ENCODE peak calls at places on chromosome 14, in ten cellular contexts. G is ascending aorta, K is heart right ventricle, Y is tibial nerve, B is lung, U is aorta, N is tibial artery, E is NB4, O is neuronal stem cell, S is SK-N-SH. V is an unnamed sample.

GRCh38 chr14:73955674-73956073 is 5.6 kb downstream of the COQ6 start:
- DNase-seq in S (no peak), Y (no peak), E (no peak), U (no peak), K (no peak), G (no peak), O (no peak), B (no peak), N (no peak), V (no peak)

GRCh38 chr14:58298477-58298879 is at the start of gene ARID4A:
- DNase-seq in K (peak), E (no peak), U (peak), O (no peak), Y (peak), G (no peak), N (peak), B (peak), S (no peak), V (no peak)

GRCh38 chr14:23361320-23361719 is 3.7 kb downstream of the EFS start:
- DNase-seq in G (peak), O (no peak), N (no peak), K (no peak), Y (no peak), S (no peak), E (no peak), U (no peak), B (no peak), V (no peak)

GRCh38 chr14:84323963-84324362 is 1206.0 kb upstream of the FLRT2 start:
- DNase-seq in N (no peak), G (no peak), E (peak), U (no peak), S (no peak), K (no peak), O (no peak), Y (no peak), B (no peak), V (no peak)

GRCh38 chr14:101561145-101561896 is at the start of gene DIO3:
- DNase-seq in O (peak), E (no peak), U (no peak), B (no peak), G (no peak), Y (peak), S (peak), N (peak), K (no peak), V (no peak)

GRCh38 chr14:52313903-52314481 is at the start of gene PTGER2:
- DNase-seq in K (peak), S (peak), G (peak), U (peak), Y (peak), N (peak), E (peak), O (peak), B (peak), V (peak)

GRCh38 chr14:25833341-25834121 is 764.3 kb downstream of the NOVA1 start:
- DNase-seq in S (peak), N (no peak), B (no peak), Y (no peak), O (peak), U (no peak), E (peak), G (no peak), K (no peak), V (no peak)

GRCh38 chr14:73269729-73270651 is 32.7 kb downstream of the PAPLN start:
- DNase-seq in Y (no peak), N (no peak), B (peak), E (no peak), O (no peak), G (no peak), K (peak), U (peak), S (peak), V (no peak)

GRCh38 chr14:32913725-32914124 is 25.0 kb upstream of the NPAS3 start:
- DNase-seq in K (no peak), G (no peak), Y (no peak), E (no peak), U (no peak), B (no peak), S (peak), O (no peak), N (no peak), V (no peak)

GRCh38 chr14:73188501-73188903 is 48.8 kb upstream of the PAPLN start:
- DNase-seq in S (no peak), G (no peak), U (no peak), B (no peak), Y (no peak), E (peak), K (no peak), N (no peak), O (no peak), V (peak)

GRCh38 chr14:24115451-24116110 is 832 bp upstream of the NRL start:
- DNase-seq in G (no peak), O (no peak), K (no peak), B (no peak), S (no peak), N (no peak), U (peak), Y (no peak), E (no peak), V (no peak)

GRCh38 chr14:77980475-77981321 is 180.8 kb downstream of the ADCK1 start:
- DNase-seq in E (peak), O (no peak), N (no peak), S (no peak), U (no peak), G (peak), Y (no peak), K (peak), B (peak), V (no peak)

GRCh38 chr14:101475468-101476257 is 85.6 kb upstream of the DIO3 start:
- DNase-seq in E (peak), B (no peak), O (no peak), G (peak), U (peak), K (no peak), N (peak), S (no peak), Y (no peak), V (peak)

GRCh38 chr14:31263485-31264133 is 56.0 kb upstream of the HECTD1 start:
- DNase-seq in Y (no peak), K (no peak), B (peak), N (peak), U (peak), G (peak), E (no peak), O (no peak), S (no peak), V (peak)

GRCh38 chr14:61003571-61003970 is 22.5 kb downstream of the SLC38A6 start:
- DNase-seq in S (no peak), K (no peak), E (no peak), N (no peak), G (no peak), Y (no peak), U (no peak), O (no peak), B (no peak), V (no peak)

GRCh38 chr14:66403183-66403582 is 83.0 kb upstream of the CCDC196 start:
- DNase-seq in Y (no peak), K (no peak), E (peak), O (no peak), S (no peak), N (no peak), B (no peak), U (no peak), G (no peak), V (no peak)

GRCh38 chr14:74940956-74941565 is 14.3 kb downstream of the PGF start:
- DNase-seq in Y (no peak), B (no peak), U (peak), S (no peak), E (no peak), O (no peak), K (no peak), G (no peak), N (peak), V (no peak)

GRCh38 chr14:61462566-61463195 is 141.3 kb downstream of the PRKCH start:
- DNase-seq in B (no peak), E (no peak), K (no peak), Y (no peak), G (no peak), O (no peak), S (peak), N (no peak), U (no peak), V (no peak)

GRCh38 chr14:76289276-76289675 is 86.7 kb upstream of the ESRRB start:
- DNase-seq in S (no peak), O (no peak), E (no peak), K (no peak), B (no peak), G (no peak), Y (no peak), N (no peak), U (no peak), V (no peak)

GRCh38 chr14:51182166-51182565 is 57.9 kb upstream of the TMX1 start:
- DNase-seq in B (no peak), E (no peak), G (no peak), S (no peak), Y (no peak), O (no peak), N (no peak), U (no peak), K (no peak), V (no peak)

GRCh38 chr14:83300454-83301064 is 1766.9 kb upstream of the SEL1L start:
- DNase-seq in K (no peak), U (no peak), G (no peak), B (no peak), E (peak), N (no peak), S (peak), Y (no peak), O (peak), V (no peak)

GRCh38 chr14:77040995-77041744 is 12.7 kb upstream of the IRF2BPL start:
- DNase-seq in U (peak), N (no peak), E (peak), G (no peak), Y (no peak), S (no peak), O (no peak), B (no peak), K (no peak), V (no peak)

GRCh38 chr14:101774006-101774755 is 12.7 kb downstream of the PPP2R5C start:
- DNase-seq in U (no peak), E (no peak), S (no peak), Y (no peak), N (no peak), K (no peak), G (no peak), O (no peak), B (no peak), V (no peak)

GRCh38 chr14:38629412-38629811 is 373.5 kb upstream of the CLEC14A start:
- DNase-seq in E (no peak), Y (no peak), U (no peak), O (no peak), N (no peak), B (no peak), G (no peak), S (no peak), K (no peak), V (no peak)

GRCh38 chr14:61747342-61747741 is 14.9 kb upstream of the SNAPC1 start:
- DNase-seq in S (no peak), K (no peak), O (no peak), Y (no peak), E (no peak), N (no peak), B (no peak), U (no peak), G (no peak), V (no peak)

GRCh38 chr14:102717211-102717610 is 60.0 kb upstream of the TRAF3 start:
- DNase-seq in B (no peak), Y (no peak), K (no peak), O (no peak), N (no peak), G (no peak), E (peak), U (no peak), S (no peak), V (no peak)

GRCh38 chr14:100786131-100786530 is 39.8 kb upstream of the MEG3 start:
- DNase-seq in B (no peak), O (no peak), U (peak), E (no peak), G (no peak), Y (no peak), K (no peak), N (no peak), S (no peak), V (no peak)

GRCh38 chr14:93086441-93087055 is 29.2 kb downstream of the ITPK1 start:
- DNase-seq in E (peak), O (no peak), U (no peak), N (no peak), K (no peak), S (no peak), B (no peak), Y (no peak), G (no peak), V (no peak)

GRCh38 chr14:67583711-67584644 is 16.1 kb downstream of the PIGH start:
- DNase-seq in N (no peak), B (no peak), E (peak), G (peak), S (peak), Y (no peak), K (no peak), U (no peak), O (peak), V (no peak)

GRCh38 chr14:64225156-64225757 is 68.9 kb downstream of the ESR2 start:
- DNase-seq in S (no peak), N (no peak), Y (no peak), B (no peak), K (no peak), O (no peak), E (no peak), G (no peak), U (no peak), V (no peak)

GRCh38 chr14:64113279-64113678 is 180.9 kb downstream of the ESR2 start:
- DNase-seq in U (no peak), G (no peak), N (peak), E (peak), K (no peak), O (no peak), S (no peak), B (no peak), Y (no peak), V (no peak)

GRCh38 chr14:24351517-24351916 is 11.7 kb upstream of the RIPK3 start:
- DNase-seq in O (no peak), K (no peak), U (no peak), S (no peak), B (no peak), G (no peak), Y (no peak), N (no peak), E (no peak), V (no peak)

GRCh38 chr14:64700894-64701293 is 3.3 kb upstream of the PLEKHG3 start:
- DNase-seq in Y (no peak), N (no peak), G (no peak), E (no peak), B (no peak), K (no peak), U (no peak), O (no peak), S (no peak), V (no peak)

GRCh38 chr14:77076118-77076631 is 21.9 kb upstream of the CIPC start:
- DNase-seq in O (peak), K (peak), B (peak), G (peak), E (no peak), U (peak), N (peak), Y (peak), S (no peak), V (no peak)

GRCh38 chr14:39265032-39265431 is 31.3 kb downstream of the MIA2 start:
- DNase-seq in N (no peak), B (no peak), S (no peak), E (peak), O (no peak), U (no peak), Y (no peak), K (no peak), G (no peak), V (no peak)

GRCh38 chr14:68674538-68675232 is 118.2 kb downstream of the ZFP36L1 start:
- DNase-seq in B (no peak), G (no peak), N (peak), E (no peak), O (no peak), Y (no peak), K (no peak), S (no peak), U (no peak), V (no peak)

DNA sequence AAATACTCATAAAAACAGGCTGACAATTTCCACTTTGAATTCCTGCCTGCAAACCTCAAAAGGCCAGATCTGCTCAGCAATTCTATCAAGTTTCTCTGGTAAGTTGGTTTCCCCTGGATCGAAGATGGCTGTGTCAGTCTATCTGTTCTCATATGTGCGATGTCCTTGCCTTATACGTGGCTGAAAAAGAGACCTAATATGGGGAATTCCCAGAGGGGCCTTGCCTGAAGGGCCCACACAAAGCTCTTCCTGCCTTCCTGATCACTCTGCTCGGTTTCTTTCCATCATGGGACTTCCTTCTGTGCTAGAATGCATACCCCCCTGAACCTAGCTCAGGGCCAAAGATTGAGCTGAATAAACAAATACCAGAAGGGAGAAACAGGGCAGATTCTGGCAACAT is 13.2 kb downstream of the TCL1B start:
- DNase-seq in Y (no peak), O (no peak), G (no peak), S (no peak), K (no peak), B (no peak), E (no peak), U (no peak), N (no peak), V (no peak)
- H3K4me3 ChIP-seq in Y (no peak), O (no peak), G (no peak), S (no peak), K (no peak), B (no peak), E (no peak), U (no peak), N (no peak), V (no peak)

GRCh38 chr14:104799239-104799599 is 1.7 kb upstream of the ZBTB42 start:
- DNase-seq in S (no peak), B (no peak), Y (no peak), O (no peak), U (no peak), E (no peak), N (no peak), K (no peak), G (no peak), V (no peak)
- H3K4me3 ChIP-seq in S (no peak), B (no peak), Y (no peak), O (no peak), U (no peak), E (no peak), N (no peak), K (no peak), G (no peak), V (no peak)

GRCh38 chr14:96741151-96741977 is 55.8 kb upstream of the VRK1 start:
- DNase-seq in O (peak), E (peak), N (no peak), K (peak), U (peak), B (peak), S (peak), G (no peak), Y (no peak), V (no peak)
- H3K4me3 ChIP-seq in O (peak), E (no peak), N (no peak), K (peak), U (no peak), B (no peak), S (peak), G (peak), Y (peak), V (peak)

GRCh38 chr14:29925736-29926135 is 1.9 kb downstream of the PRKD1 start:
- DNase-seq in O (no peak), N (no peak), S (no peak), B (no peak), K (no peak), Y (no peak), U (no peak), E (no peak), G (no peak), V (no peak)
- H3K4me3 ChIP-seq in O (no peak), N (peak), S (no peak), B (no peak), K (peak), Y (peak), U (peak), E (no peak), G (peak), V (peak)

DNA sequence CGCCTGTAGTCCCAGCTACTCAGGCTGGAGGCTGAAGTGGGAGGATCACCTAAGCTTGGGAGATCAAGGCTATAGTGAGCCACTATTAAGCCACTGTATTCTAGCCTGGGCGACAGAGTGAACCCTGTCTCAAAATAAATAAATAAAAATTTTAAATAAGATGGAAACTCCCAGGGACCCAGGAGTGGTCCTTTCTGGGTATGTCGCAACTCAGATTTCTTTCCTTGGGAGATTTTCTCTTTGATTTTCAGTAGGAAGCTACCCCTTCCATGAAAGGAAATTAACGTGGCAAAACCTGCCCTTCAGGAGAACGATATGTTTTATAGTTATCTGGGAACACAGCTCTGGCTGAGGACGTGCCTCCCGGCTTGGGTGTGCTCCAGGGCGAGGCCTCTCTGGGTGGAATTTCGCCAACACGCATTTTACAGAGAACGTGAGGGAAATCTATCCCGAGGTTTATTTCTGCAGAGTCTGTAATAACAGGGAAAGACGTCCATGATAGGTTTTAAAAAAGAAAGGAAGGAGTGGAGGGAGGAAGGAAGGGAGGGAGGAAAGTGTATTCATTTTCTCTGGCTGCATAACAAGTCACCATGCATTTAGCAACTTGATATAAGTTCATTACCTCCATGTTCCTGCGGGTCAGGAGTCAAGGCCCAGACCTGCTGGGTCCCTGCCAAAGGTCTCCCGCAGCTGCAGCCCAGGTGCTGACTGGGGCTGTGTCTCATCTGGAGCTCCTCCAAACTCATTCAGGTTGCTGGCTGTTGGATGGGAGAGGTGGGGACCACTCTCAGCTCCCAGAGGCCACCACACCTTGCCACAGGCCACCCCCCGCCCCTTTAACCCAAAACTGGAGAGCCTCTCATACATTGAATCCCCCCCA is 80.7 kb upstream of the GSC start:
- DNase-seq in Y (no peak), E (no peak), U (no peak), B (peak), N (no peak), K (no peak), S (no peak), O (no peak), G (no peak), V (no peak)
- H3K4me3 ChIP-seq in Y (no peak), E (no peak), U (no peak), B (no peak), N (no peak), K (no peak), S (no peak), O (no peak), G (no peak), V (no peak)

V was measured in AG04450.